ENCODE peak calls at places on chromosomes 2 and 18, in five cellular contexts. D is osteocyte, F is mucosa of descending colon, Y is fibroblast of mammary gland, V is GM13977. W is an unnamed sample.

GRCh38 chr2:195837987-195838386 is 181.0 kb downstream of the SLC39A10 start:
- DNase-seq in Y (peak), V (no peak), D (no peak), F (no peak), W (no peak)

GRCh38 chr2:55887906-55888625 is 35.5 kb downstream of the EFEMP1 start:
- DNase-seq in F (no peak), Y (peak), D (no peak), V (no peak), W (no peak)

GRCh38 chr2:216695401-216695821 is at the start of gene IGFBP5:
- DNase-seq in F (peak), V (no peak), D (peak), Y (peak), W (peak)

GRCh38 chr18:70415823-70416488 is 127.1 kb downstream of the SOCS6 start:
- DNase-seq in V (no peak), F (peak), Y (peak), D (no peak), W (no peak)

GRCh38 chr2:24919977-24920812 is at the start of gene ADCY3:
- DNase-seq in V (peak), F (peak), Y (no peak), D (no peak), W (peak)

GRCh38 chr2:42978175-42978886 is 185.9 kb upstream of the HAAO start:
- DNase-seq in D (no peak), F (peak), Y (no peak), V (no peak), W (peak)

GRCh38 chr2:128372621-128373341 is 54.1 kb upstream of the HS6ST1 start:
- DNase-seq in D (no peak), V (no peak), F (no peak), Y (no peak), W (peak)

GRCh38 chr18:51279367-51279984 is 82.0 kb upstream of the MEX3C start:
- DNase-seq in D (no peak), V (peak), F (no peak), Y (no peak), W (no peak)

GRCh38 chr2:7033136-7033960 is 116.1 kb downstream of the RNF144A start:
- DNase-seq in D (no peak), V (no peak), F (peak), Y (no peak), W (no peak)

GRCh38 chr18:35592298-35592697 is 10.8 kb downstream of the GALNT1 start:
- DNase-seq in V (peak), F (no peak), D (no peak), Y (no peak), W (peak)

GRCh38 chr2:72198532-72199241 is 51.0 kb upstream of the CYP26B1 start:
- DNase-seq in D (no peak), V (no peak), F (no peak), Y (peak), W (no peak)

GRCh38 chr2:237279012-237279768 is 134.8 kb downstream of the COL6A3 start:
- DNase-seq in D (no peak), V (no peak), F (no peak), Y (peak), W (no peak)

GRCh38 chr2:170161516-170162260 is 16.3 kb upstream of the MYO3B start:
- DNase-seq in V (no peak), Y (peak), F (no peak), D (no peak), W (no peak)

GRCh38 chr2:3079959-3080948 is 297.4 kb downstream of the EIPR1 start:
- DNase-seq in Y (no peak), F (no peak), D (no peak), V (no peak), W (no peak)

GRCh38 chr2:217106650-217107014 is 246.8 kb upstream of the TNP1 start:
- DNase-seq in F (no peak), V (no peak), D (no peak), Y (peak), W (no peak)

GRCh38 chr18:48539406-48540328 is 836 bp downstream of the CTIF start:
- DNase-seq in F (peak), V (peak), D (peak), Y (peak), W (peak)

GRCh38 chr2:227374158-227374557 is 4.9 kb downstream of the TM4SF20 start:
- DNase-seq in D (no peak), Y (peak), F (no peak), V (no peak), W (no peak)

GRCh38 chr2:238143239-238143951 is 4.9 kb downstream of the KLHL30 start:
- DNase-seq in F (no peak), V (no peak), Y (peak), D (no peak), W (no peak)

GRCh38 chr2:174027956-174028355 is 62.8 kb upstream of the SP3 start:
- DNase-seq in V (no peak), Y (no peak), F (no peak), D (no peak), W (no peak)

GRCh38 chr2:38505779-38506178 is 96.9 kb downstream of the HNRNPLL start:
- DNase-seq in Y (peak), F (no peak), D (no peak), V (no peak), W (no peak)

GRCh38 chr2:9206991-9207640 is 504 bp downstream of the ASAP2 start:
- DNase-seq in D (peak), Y (no peak), V (peak), F (peak), W (peak)

GRCh38 chr18:3599235-3599634 is 149.3 kb downstream of the TGIF1 start:
- DNase-seq in D (no peak), V (no peak), F (no peak), Y (no peak), W (no peak)

GRCh38 chr2:54470241-54470938 is 14.3 kb downstream of the SPTBN1 start:
- DNase-seq in D (no peak), F (no peak), Y (peak), V (no peak), W (no peak)

GRCh38 chr2:78082555-78082954 is 560.4 kb upstream of the LRRTM4 start:
- DNase-seq in Y (no peak), F (no peak), D (no peak), V (no peak), W (no peak)

GRCh38 chr2:214019229-214019972 is 391.5 kb upstream of the VWC2L start:
- DNase-seq in Y (peak), F (no peak), V (no peak), D (no peak), W (no peak)

GRCh38 chr18:48184118-48184517 is 225.1 kb downstream of the ZBTB7C start:
- DNase-seq in D (no peak), V (no peak), F (no peak), Y (peak), W (no peak)

GRCh38 chr2:176907341-176907740 is 305.3 kb upstream of the HNRNPA3 start:
- DNase-seq in F (no peak), D (no peak), Y (no peak), V (no peak), W (no peak)

GRCh38 chr2:105769504-105769903 is 24.8 kb downstream of the NCK2 start:
- DNase-seq in V (no peak), Y (no peak), D (no peak), F (no peak), W (no peak)

GRCh38 chr2:63023444-63023843 is 27.2 kb upstream of the OTX1 start:
- DNase-seq in Y (peak), V (no peak), D (no peak), F (no peak), W (no peak)

GRCh38 chr2:167932123-167932693 is 315.2 kb downstream of the STK39 start:
- DNase-seq in V (no peak), Y (no peak), F (no peak), D (no peak), W (no peak)

GRCh38 chr2:105344704-105345345 is 7.5 kb downstream of the C2orf49 start:
- DNase-seq in V (no peak), F (no peak), Y (peak), D (no peak), W (no peak)

GRCh38 chr2:158457826-158458616 is 1.3 kb downstream of the PKP4 start:
- DNase-seq in Y (peak), D (peak), F (peak), V (peak), W (peak)
- TF ChIP-seq CTCF in Y (no peak), D (peak), F (no peak), V (peak), W (no peak)

DNA sequence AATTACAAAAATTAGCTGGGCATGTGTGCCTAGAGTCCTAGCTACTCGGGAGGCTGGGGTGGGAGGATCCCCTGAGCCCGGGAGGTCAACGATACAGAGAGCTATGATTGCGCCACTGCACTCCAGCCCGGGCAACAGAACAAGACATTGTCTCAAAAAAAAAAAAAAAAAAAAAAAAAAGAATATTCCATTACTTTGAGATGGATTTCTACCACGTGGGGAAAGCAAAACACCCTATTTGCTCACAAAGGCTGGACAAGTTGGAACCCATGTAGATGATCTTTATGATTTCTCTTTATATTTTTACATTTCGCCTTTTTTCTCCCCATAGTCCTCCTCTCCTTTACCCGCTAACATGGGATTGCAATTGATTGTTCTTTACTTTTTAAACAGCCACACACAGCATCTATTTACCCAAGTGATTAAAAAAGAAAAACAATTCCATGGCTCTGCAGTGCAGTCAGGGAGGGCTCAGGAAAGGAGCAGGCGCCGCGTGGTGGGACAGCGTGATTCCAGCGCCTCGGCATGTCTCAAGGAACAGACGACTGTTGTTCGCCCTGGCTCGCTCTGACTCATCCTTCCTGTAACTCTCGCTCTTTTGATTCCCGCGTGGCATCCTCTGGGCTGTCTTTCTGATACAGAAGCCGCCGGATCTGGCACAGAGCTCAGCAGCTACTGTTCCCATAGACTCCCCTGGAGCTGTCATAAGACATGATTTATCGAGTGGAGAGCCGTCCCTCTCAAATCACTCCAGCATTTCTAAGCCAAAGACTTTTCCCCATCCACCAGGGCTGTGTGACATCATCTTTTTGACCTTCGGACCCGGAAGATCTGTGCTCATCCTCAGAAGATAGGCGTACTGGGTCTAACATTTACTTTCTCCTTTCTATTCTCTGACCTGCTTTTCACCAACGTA is 230.4 kb upstream of the AGAP1 start:
- DNase-seq in F (peak), D (peak), V (no peak), Y (peak), W (peak)
- TF ChIP-seq CTCF in F (no peak), D (peak), V (no peak), Y (no peak), W (no peak)

DNA sequence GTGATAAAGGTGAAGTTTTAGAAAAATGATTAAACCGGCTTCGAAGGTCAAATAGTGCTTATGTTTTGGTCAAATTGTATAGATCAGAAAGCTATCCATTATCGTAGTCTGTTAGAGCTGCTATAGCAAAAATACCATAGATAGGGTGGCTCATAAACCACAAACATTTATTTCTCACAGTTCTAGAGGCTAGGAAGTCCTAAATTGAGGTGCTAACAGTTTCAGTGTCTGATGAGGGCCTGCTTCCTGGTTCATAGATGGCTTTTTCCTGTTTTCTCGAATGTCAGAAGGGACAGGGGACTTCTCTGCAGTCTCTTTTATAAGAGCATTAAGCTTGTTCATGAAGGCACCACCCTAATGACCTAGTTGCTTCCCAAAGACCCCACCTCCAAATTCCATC is 186.6 kb upstream of the ERBB4 start:
- DNase-seq in Y (no peak), F (no peak), D (no peak), V (no peak), W (no peak)
- TF ChIP-seq CTCF in Y (no peak), F (no peak), D (no peak), V (no peak), W (no peak)

GRCh38 chr2:231684314-231685223 is 23.8 kb upstream of the PTMA start:
- DNase-seq in V (no peak), D (no peak), F (no peak), Y (no peak), W (no peak)

GRCh38 chr2:231687133-231687852 is 21.0 kb upstream of the PTMA start:
- DNase-seq in Y (peak), V (peak), D (no peak), F (peak), W (peak)

GRCh38 chr2:231686192-231687100 is 21.9 kb upstream of the PTMA start:
- DNase-seq in V (no peak), D (no peak), Y (no peak), F (no peak), W (no peak)

GRCh38 chr2:231683907-231684306 is 24.4 kb upstream of the PTMA start:
- DNase-seq in Y (no peak), V (no peak), F (no peak), D (no peak), W (no peak)

GRCh38 chr2:231685349-231686191 is 22.8 kb upstream of the PTMA start:
- DNase-seq in V (no peak), F (no peak), Y (no peak), D (no peak), W (no peak)
- TF ChIP-seq CTCF in V (peak), F (no peak), Y (peak), D (peak), W (no peak)

GRCh38 chr18:21599585-21600525 is 649 bp downstream of the ESCO1 start:
- DNase-seq in V (peak), Y (no peak), D (peak), F (peak), W (peak)
- TF ChIP-seq CTCF in V (no peak), Y (no peak), D (no peak), F (no peak), W (peak)

DNA sequence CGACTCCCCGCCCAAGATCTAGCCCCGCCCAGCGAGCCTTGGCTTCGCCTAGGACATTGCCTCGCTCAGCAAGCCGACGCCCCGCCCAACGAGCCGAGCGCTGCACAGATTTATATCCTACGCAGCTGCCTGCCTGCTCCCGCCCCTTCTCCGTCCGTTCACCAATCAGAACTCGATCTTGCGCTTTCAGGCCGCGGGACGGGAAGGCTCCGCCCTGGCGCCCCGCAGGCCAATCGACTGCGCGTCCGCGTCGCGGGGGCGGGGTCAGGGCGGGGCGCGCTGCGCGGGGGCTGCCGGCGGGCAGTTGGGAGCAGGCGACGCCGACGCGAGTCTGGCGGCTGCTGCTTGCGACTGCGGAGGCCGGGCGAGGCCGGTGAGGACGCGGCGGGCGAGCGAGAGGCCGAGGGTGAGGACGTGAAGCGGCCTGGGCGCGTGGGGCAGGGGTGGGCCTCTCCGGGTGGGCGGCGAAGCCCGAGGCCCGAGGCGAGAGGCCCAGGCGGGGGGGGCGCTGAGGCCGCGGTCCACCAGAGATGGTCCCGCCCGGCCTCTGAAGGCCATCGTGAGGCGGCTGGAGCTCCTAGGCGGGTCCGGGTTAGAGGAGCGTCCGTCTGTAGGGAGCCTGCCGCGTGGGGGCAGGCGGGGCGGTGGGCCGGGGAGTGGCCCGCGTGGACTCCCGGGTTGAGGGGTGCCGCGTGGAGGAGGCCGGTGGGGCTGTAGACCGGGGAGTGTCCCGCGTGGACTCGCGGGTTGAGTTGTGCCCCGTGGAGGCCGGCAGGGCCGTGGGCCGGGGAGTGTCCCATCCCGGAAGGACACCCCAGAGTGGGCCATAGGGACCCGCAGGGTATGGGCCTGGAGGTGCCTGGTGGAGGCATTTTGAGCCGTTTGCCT is at the start of gene FARP2:
- DNase-seq in Y (peak), D (peak), F (peak), V (peak), W (peak)
- TF ChIP-seq CTCF in Y (no peak), D (no peak), F (no peak), V (no peak), W (no peak)

DNA sequence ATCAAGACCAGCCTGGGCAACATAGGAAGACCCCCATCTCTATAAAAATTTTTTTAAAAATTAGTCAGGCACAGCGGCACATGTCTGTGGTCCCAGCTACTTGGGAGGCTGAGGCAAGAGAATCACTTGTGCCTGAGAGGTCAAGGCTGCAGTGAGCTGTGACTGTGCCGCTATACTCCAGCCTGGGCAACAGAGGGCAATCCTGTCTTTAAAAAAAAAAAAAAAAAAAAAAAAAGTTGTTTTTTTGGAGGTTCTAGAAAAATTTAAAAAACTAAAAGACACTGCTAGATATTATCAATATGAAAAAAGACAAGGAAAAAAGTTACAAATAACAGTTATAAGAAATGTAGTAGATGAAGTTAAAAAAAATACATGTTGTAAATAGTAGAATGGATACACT is 56.1 kb upstream of the C2orf15 start:
- DNase-seq in V (no peak), F (no peak), Y (peak), D (no peak), W (no peak)
- TF ChIP-seq CTCF in V (peak), F (no peak), Y (peak), D (peak), W (no peak)

GRCh38 chr2:58449286-58450010 is 208.3 kb upstream of the FANCL start:
- DNase-seq in V (peak), Y (no peak), F (no peak), D (no peak), W (no peak)
- TF ChIP-seq CTCF in V (no peak), Y (no peak), F (no peak), D (no peak), W (no peak)